ENCODE peak calls at places on chromosomes 5 and 9, in six cellular contexts. Q, W, I, R, S and U are unnamed samples.

GRCh38 chr9:114822708-114823107 is 16.9 kb upstream of the TNFSF15 start:
- DNase-seq in I (no peak), R (no peak), S (no peak), Q (no peak), W (no peak), U (no peak)

GRCh38 chr5:139105621-139106071 is 92.5 kb downstream of the SIL1 start:
- DNase-seq in S (no peak), Q (no peak), W (no peak), I (no peak), R (no peak), U (no peak)

GRCh38 chr5:60829490-60830266 is 14.4 kb downstream of the ELOVL7 start:
- DNase-seq in S (no peak), I (no peak), R (no peak), Q (no peak), W (no peak), U (no peak)

GRCh38 chr5:39616131-39616530 is 191.4 kb upstream of the DAB2 start:
- DNase-seq in S (no peak), Q (no peak), R (no peak), I (no peak), W (no peak), U (no peak)

GRCh38 chr9:108047264-108047663 is 557.7 kb upstream of the KLF4 start:
- DNase-seq in W (no peak), I (no peak), R (no peak), S (no peak), Q (peak), U (no peak)

GRCh38 chr5:5386329-5386728 is 36.1 kb upstream of the ICE1 start:
- DNase-seq in I (no peak), W (no peak), S (no peak), Q (no peak), R (no peak), U (no peak)

GRCh38 chr5:149550608-149551226 is 522 bp downstream of the CSNK1A1 start:
- DNase-seq in S (no peak), R (no peak), Q (peak), I (no peak), W (no peak), U (no peak)

GRCh38 chr5:139738777-139739611 is 56.6 kb upstream of the PSD2 start:
- DNase-seq in I (no peak), W (no peak), Q (no peak), R (no peak), S (no peak), U (no peak)

GRCh38 chr5:161432798-161433197 is 113.7 kb downstream of the GABRB2 start:
- DNase-seq in R (no peak), S (no peak), W (no peak), Q (no peak), I (no peak), U (no peak)

GRCh38 chr9:128892223-128892892 is 10.4 kb downstream of the LRRC8A start:
- DNase-seq in Q (peak), I (peak), W (no peak), S (peak), R (peak), U (no peak)

GRCh38 chr5:105945203-105945972 is 1725.3 kb downstream of the EFNA5 start:
- DNase-seq in S (no peak), R (no peak), I (no peak), W (no peak), Q (no peak), U (no peak)

GRCh38 chr9:2718001-2718697 is 839 bp downstream of the KCNV2 start:
- DNase-seq in I (no peak), S (no peak), R (no peak), W (no peak), Q (no peak), U (no peak)

GRCh38 chr5:126339215-126339805 is 83.9 kb upstream of the GRAMD2B start:
- DNase-seq in W (peak), Q (peak), S (peak), R (peak), I (peak), U (peak)

GRCh38 chr5:176663566-176663965 is 16.3 kb downstream of the TSPAN17 start:
- DNase-seq in S (no peak), R (no peak), I (no peak), Q (no peak), W (no peak), U (no peak)

GRCh38 chr5:78523314-78524193 is 125.0 kb downstream of the LHFPL2 start:
- DNase-seq in Q (peak), W (no peak), S (no peak), R (no peak), I (no peak), U (no peak)

GRCh38 chr9:19516348-19516747 is 107.5 kb downstream of the ACER2 start:
- DNase-seq in I (no peak), Q (no peak), R (no peak), W (no peak), S (no peak), U (no peak)

GRCh38 chr5:170145462-170145861 is 39.8 kb downstream of the FOXI1 start:
- DNase-seq in W (no peak), Q (no peak), S (peak), R (no peak), I (no peak), U (no peak)

GRCh38 chr9:70407081-70407503 is 7.4 kb downstream of the KLF9 start:
- DNase-seq in I (no peak), W (no peak), R (peak), S (peak), Q (peak), U (no peak)

GRCh38 chr5:93022770-93023169 is 558.2 kb downstream of the NR2F1-AS1 start:
- DNase-seq in I (no peak), S (peak), R (no peak), Q (peak), W (no peak), U (no peak)

GRCh38 chr9:4027616-4028015 is 272.3 kb downstream of the GLIS3 start:
- DNase-seq in R (no peak), I (no peak), Q (no peak), W (no peak), S (no peak), U (no peak)

GRCh38 chr9:18626046-18626698 is 152.2 kb downstream of the ADAMTSL1 start:
- DNase-seq in R (no peak), S (no peak), W (no peak), I (no peak), Q (no peak), U (no peak)

GRCh38 chr9:5976668-5977397 is 38.6 kb downstream of the RANBP6 start:
- DNase-seq in W (no peak), Q (no peak), S (no peak), R (no peak), I (no peak), U (no peak)

GRCh38 chr9:13750061-13750460 is 470.6 kb upstream of the MPDZ start:
- DNase-seq in Q (peak), I (peak), R (no peak), S (no peak), W (no peak), U (no peak)

GRCh38 chr5:170781946-170782345 is 1.6 kb upstream of the GABRP start:
- DNase-seq in S (no peak), W (no peak), Q (no peak), I (no peak), R (no peak), U (no peak)

GRCh38 chr9:134418986-134419683 is 92.9 kb downstream of the RXRA start:
- DNase-seq in W (no peak), R (no peak), Q (no peak), I (no peak), S (no peak), U (no peak)